ENCODE peak calls at places on chromosomes 11 and 22, in seven cellular contexts. O is HFF-Myc; R is naive thymus-derived CD4-positive, alpha-beta T cell; P is astrocyte of the spinal cord; B is hepatocyte; S is MM.1S; Z is fibroblast of pulmonary artery. Q is an unnamed sample.
A peak's percentile ranks its signal among the peaks of the same experiment; 100 is the strongest.

GRCh38 chr22:46370584-46371373 is 35.3 kb downstream of the TRMU start:
- DNase-seq in P (no peak), R (no peak), S (peak; percentile 19), Z (no peak), O (no peak), B (peak; percentile 53), Q (no peak)

GRCh38 chr11:68816917-68817419 is 24.7 kb downstream of the CPT1A start:
- DNase-seq in B (no peak), R (no peak), P (no peak), O (no peak), S (no peak), Z (no peak), Q (peak; percentile 7)

GRCh38 chr11:19526119-19526518 is 186.5 kb upstream of the NAV2 start:
- DNase-seq in B (no peak), R (no peak), O (no peak), S (no peak), P (no peak), Z (peak; percentile 21), Q (no peak)

GRCh38 chr11:5690216-5690615 is 626 bp downstream of the TRIM22 start:
- DNase-seq in S (no peak), O (no peak), Z (peak; percentile 53), B (no peak), R (no peak), P (peak; percentile 32), Q (peak; percentile 53)

GRCh38 chr11:57379732-57380131 is 1.2 kb downstream of the PRG3 start:
- DNase-seq in B (peak; percentile 65), O (no peak), P (peak; percentile 37), Z (peak; percentile 48), S (peak; percentile 11), R (no peak), Q (peak; percentile 26)

GRCh38 chr22:36022162-36022561 is 6.5 kb downstream of the RBFOX2 start:
- DNase-seq in B (no peak), S (peak; percentile 38), R (no peak), O (no peak), P (peak; percentile 67), Z (peak; percentile 41), Q (peak; percentile 68)

GRCh38 chr11:114358711-114359110 is 41.6 kb downstream of the C11orf71 start:
- DNase-seq in B (no peak), P (no peak), S (no peak), R (no peak), Z (peak; percentile 56), O (no peak), Q (no peak)

GRCh38 chr11:7548659-7549283 is 35.0 kb downstream of the PPFIBP2 start:
- DNase-seq in P (no peak), Z (no peak), R (no peak), B (peak; percentile 47), O (no peak), S (peak; percentile 63), Q (no peak)

GRCh38 chr22:19762315-19763140 is 1.9 kb downstream of the TBX1 start:
- DNase-seq in S (no peak), B (no peak), Z (no peak), O (no peak), P (no peak), R (no peak), Q (no peak)
- H3K4me3 ChIP-seq in S (no peak overlapping the region), B (no peak overlapping the region), Z (no peak overlapping the region), O (peak overlapping the region; percentile 44), P (no peak overlapping the region), R (no peak overlapping the region), Q (peak overlapping the region; percentile 37)

GRCh38 chr11:20669833-20670684 is 673 bp downstream of the NELL1 start:
- DNase-seq in O (no peak), S (no peak), P (no peak), R (no peak), B (no peak), Z (no peak), Q (no peak)
- H3K4me3 ChIP-seq in O (no peak overlapping the region), S (peak overlapping the region; percentile 58), P (no peak overlapping the region), R (no peak overlapping the region), B (peak overlapping the region; percentile 58), Z (no peak overlapping the region), Q (no peak overlapping the region)

GRCh38 chr11:67117176-67117575 is 1.9 kb upstream of the KDM2A start:
- DNase-seq in S (no peak), P (no peak), Z (no peak), R (no peak), B (no peak), O (no peak), Q (no peak)
- H3K4me3 ChIP-seq in S (peak overlapping the region; percentile 50), P (no peak overlapping the region), Z (no peak overlapping the region), R (peak overlapping the region; percentile 50), B (no peak overlapping the region), O (no peak overlapping the region), Q (no peak overlapping the region)

GRCh38 chr11:112785104-112785503 is 176.1 kb upstream of the NCAM1 start:
- DNase-seq in Z (peak; percentile 75), P (peak; percentile 13), S (no peak), R (no peak), B (no peak), O (no peak), Q (peak; percentile 25)
- H3K4me3 ChIP-seq in Z (peak overlapping the region; percentile 18), P (no peak overlapping the region), S (no peak overlapping the region), R (no peak overlapping the region), B (no peak overlapping the region), O (no peak overlapping the region), Q (no peak overlapping the region)

GRCh38 chr11:78351193-78351592 is 66.4 kb downstream of the GAB2 start:
- DNase-seq in P (no peak), B (no peak), O (no peak), Z (no peak), R (no peak), S (no peak), Q (no peak)
- H3K4me3 ChIP-seq in P (no peak overlapping the region), B (no peak overlapping the region), O (no peak overlapping the region), Z (peak overlapping the region; percentile 34), R (no peak overlapping the region), S (no peak overlapping the region), Q (no peak overlapping the region)

Q was measured in fibroblast of mammary gland.